ENCODE peak calls at places on chromosome 5, in seven cellular contexts. One of them, this sample, is unnamed.

GRCh38 chr5:14872070-14872989 is 752 bp upstream of the ANKH start:
- DNase-seq in NCI-H2081: peak
- DNase-seq in T follicular helper cell: peak
- DNase-seq in WTC11: peak
- DNase-seq in NCI-H1092 treated with DMSO at 0.1 percent for 48 hours: peak
- DNase-seq in K562: peak
- DNase-seq in astrocyte: no peak
- DNase-seq in this sample: peak

GRCh38 chr5:58680503-58680902 is 97.6 kb downstream of the RAB3C start:
- DNase-seq in astrocyte: no peak
- DNase-seq in T follicular helper cell: no peak
- DNase-seq in NCI-H2081: no peak
- DNase-seq in K562: no peak
- DNase-seq in NCI-H1092 treated with DMSO at 0.1 percent for 48 hours: no peak
- DNase-seq in WTC11: no peak
- DNase-seq in this sample: no peak

GRCh38 chr5:180818275-180818674 is 15.7 kb upstream of the MGAT1 start:
- DNase-seq in T follicular helper cell: no peak
- DNase-seq in astrocyte: no peak
- DNase-seq in K562: no peak
- DNase-seq in WTC11: no peak
- DNase-seq in NCI-H1092 treated with DMSO at 0.1 percent for 48 hours: no peak
- DNase-seq in NCI-H2081: no peak
- DNase-seq in this sample: no peak

GRCh38 chr5:41821051-41821450 is 49.2 kb downstream of the OXCT1 start:
- DNase-seq in astrocyte: no peak
- DNase-seq in WTC11: no peak
- DNase-seq in T follicular helper cell: no peak
- DNase-seq in NCI-H2081: no peak
- DNase-seq in NCI-H1092 treated with DMSO at 0.1 percent for 48 hours: no peak
- DNase-seq in K562: no peak
- DNase-seq in this sample: no peak

GRCh38 chr5:144794922-144795321 is 624.2 kb downstream of the KCTD16 start:
- DNase-seq in astrocyte: peak
- DNase-seq in WTC11: no peak
- DNase-seq in T follicular helper cell: no peak
- DNase-seq in NCI-H1092 treated with DMSO at 0.1 percent for 48 hours: no peak
- DNase-seq in K562: no peak
- DNase-seq in NCI-H2081: no peak
- DNase-seq in this sample: no peak

GRCh38 chr5:78718185-78718584 is 69.6 kb upstream of the LHFPL2 start:
- DNase-seq in T follicular helper cell: no peak
- DNase-seq in K562: no peak
- DNase-seq in astrocyte: no peak
- DNase-seq in NCI-H2081: no peak
- DNase-seq in NCI-H1092 treated with DMSO at 0.1 percent for 48 hours: peak
- DNase-seq in WTC11: no peak
- DNase-seq in this sample: no peak

GRCh38 chr5:155459889-155460500 is 446.4 kb downstream of the KIF4B start:
- DNase-seq in NCI-H1092 treated with DMSO at 0.1 percent for 48 hours: peak
- DNase-seq in K562: no peak
- DNase-seq in T follicular helper cell: no peak
- DNase-seq in WTC11: no peak
- DNase-seq in NCI-H2081: no peak
- DNase-seq in astrocyte: no peak
- DNase-seq in this sample: no peak

GRCh38 chr5:1055896-1056610 is 47.5 kb downstream of the NKD2 start:
- DNase-seq in astrocyte: no peak
- DNase-seq in WTC11: no peak
- DNase-seq in NCI-H2081: no peak
- DNase-seq in T follicular helper cell: no peak
- DNase-seq in K562: no peak
- DNase-seq in NCI-H1092 treated with DMSO at 0.1 percent for 48 hours: no peak
- DNase-seq in this sample: no peak

GRCh38 chr5:157562111-157562581 is 13.4 kb downstream of the ADAM19 start:
- DNase-seq in NCI-H2081: no peak
- DNase-seq in astrocyte: no peak
- DNase-seq in K562: no peak
- DNase-seq in WTC11: no peak
- DNase-seq in NCI-H1092 treated with DMSO at 0.1 percent for 48 hours: no peak
- DNase-seq in T follicular helper cell: no peak
- DNase-seq in this sample: no peak

GRCh38 chr5:178301641-178302040 is 69.0 kb upstream of the PHYKPL start:
- DNase-seq in K562: no peak
- DNase-seq in NCI-H1092 treated with DMSO at 0.1 percent for 48 hours: no peak
- DNase-seq in NCI-H2081: no peak
- DNase-seq in T follicular helper cell: no peak
- DNase-seq in WTC11: peak
- DNase-seq in astrocyte: no peak
- DNase-seq in this sample: no peak

This sample was measured in HEK293T.